ENCODE peak calls at places on chromosomes 4 and X, in eight cellular contexts. V, G, S, K, Y, D, N and P are unnamed samples.

GRCh38 chr4:76703123-76703490 is 194.8 kb downstream of the SOWAHB start:
- DNase-seq in Y (no peak), S (no peak), V (no peak), D (peak), N (no peak), K (no peak), G (no peak), P (no peak)

GRCh38 chr4:54571293-54571723 is 86.4 kb upstream of the KIT start:
- DNase-seq in Y (no peak), G (no peak), V (no peak), S (no peak), D (no peak), K (no peak), N (no peak), P (no peak)

GRCh38 chr4:83568057-83568456 is 32.1 kb downstream of the GPAT3 start:
- DNase-seq in S (no peak), V (no peak), G (no peak), K (no peak), Y (no peak), D (no peak), N (no peak), P (no peak)

GRCh38 chr4:163109967-163110366 is 56.7 kb downstream of the NAF1 start:
- DNase-seq in S (no peak), Y (no peak), V (no peak), D (no peak), G (no peak), N (no peak), K (no peak), P (no peak)

GRCh38 chrX:100743009-100743615 is 11.2 kb upstream of the SYTL4 start:
- DNase-seq in V (no peak), K (no peak), G (no peak), S (no peak), Y (no peak), D (no peak), N (no peak), P (no peak)

GRCh38 chrX:148382983-148383382 is 117.4 kb upstream of the AFF2 start:
- DNase-seq in K (no peak), G (no peak), N (no peak), Y (no peak), S (no peak), V (no peak), D (no peak), P (no peak)

GRCh38 chr4:26873391-26874026 is 12.9 kb downstream of the STIM2 start:
- DNase-seq in Y (no peak), N (peak), S (peak), G (no peak), V (no peak), K (no peak), D (no peak), P (peak)

GRCh38 chr4:110216079-110216478 is 17.7 kb upstream of the ELOVL6 start:
- DNase-seq in K (no peak), Y (no peak), G (no peak), N (no peak), V (no peak), D (no peak), S (no peak), P (no peak)

GRCh38 chrX:120120223-120120622 is 4.5 kb upstream of the RHOXF1 start:
- DNase-seq in K (no peak), N (no peak), G (no peak), V (no peak), Y (no peak), D (no peak), S (no peak), P (no peak)

GRCh38 chrX:30751497-30751896 is 98.3 kb downstream of the GK start:
- DNase-seq in K (no peak), G (no peak), D (no peak), V (no peak), S (no peak), Y (no peak), N (no peak), P (no peak)

GRCh38 chr4:172392741-172393140 is 579.5 kb downstream of the GALNTL6 start:
- DNase-seq in N (no peak), V (no peak), D (no peak), K (no peak), S (no peak), G (no peak), Y (no peak), P (no peak)

GRCh38 chr4:8329859-8330761 is 60.6 kb downstream of the HTRA3 start:
- DNase-seq in S (no peak), V (no peak), Y (peak), D (no peak), G (no peak), N (no peak), K (peak), P (no peak)

GRCh38 chrX:103774070-103774642 is 2.5 kb upstream of the PLP1 start:
- DNase-seq in K (no peak), D (peak), V (no peak), Y (no peak), S (no peak), G (peak), N (no peak), P (no peak)

GRCh38 chr4:66736593-66736992 is 808.7 kb downstream of the CENPC start:
- DNase-seq in N (no peak), G (no peak), K (no peak), D (no peak), S (no peak), V (no peak), Y (no peak), P (no peak)

GRCh38 chr4:180789929-180790328 is 1453.3 kb upstream of the TENM3 start:
- DNase-seq in G (no peak), D (no peak), V (no peak), K (no peak), N (no peak), Y (no peak), S (no peak), P (no peak)

GRCh38 chrX:21989415-21989814 is 42.7 kb upstream of the PHEX start:
- DNase-seq in G (no peak), Y (no peak), S (peak), N (no peak), V (no peak), K (no peak), D (no peak), P (no peak)

GRCh38 chr4:55636622-55636999 is 513 bp upstream of the NMU start:
- DNase-seq in N (no peak), G (no peak), D (no peak), S (no peak), V (no peak), Y (no peak), K (no peak), P (no peak)

GRCh38 chrX:70262952-70263567 is 3.1 kb upstream of the P2RY4 start:
- DNase-seq in Y (no peak), K (peak), G (peak), V (peak), D (peak), N (peak), S (no peak), P (no peak)

GRCh38 chrX:121010218-121010617 is 24.7 kb upstream of the CT47A1 start:
- DNase-seq in G (peak), Y (no peak), S (no peak), N (no peak), D (no peak), V (no peak), K (no peak), P (no peak)

GRCh38 chr4:77893451-77893850 is 30.8 kb downstream of the MRPL1 start:
- DNase-seq in D (no peak), N (no peak), K (no peak), Y (no peak), S (no peak), V (no peak), G (no peak), P (no peak)

GRCh38 chr4:110609044-110609750 is 13.7 kb downstream of the PITX2 start:
- DNase-seq in D (no peak), V (no peak), K (no peak), N (no peak), G (no peak), S (no peak), Y (no peak), P (no peak)

GRCh38 chr4:145071560-145071959 is 26.4 kb downstream of the ANAPC10 start:
- DNase-seq in G (no peak), Y (no peak), S (no peak), D (no peak), V (no peak), K (no peak), N (no peak), P (no peak)

GRCh38 chrX:150365051-150365952 is 2.2 kb downstream of the MAMLD1 start:
- DNase-seq in Y (peak), K (peak), V (peak), G (peak), N (peak), D (peak), S (peak), P (no peak)

GRCh38 chrX:149848855-149849254 is 32.1 kb upstream of the MAGEA8 start:
- DNase-seq in D (no peak), K (no peak), N (no peak), V (no peak), S (no peak), G (no peak), Y (no peak), P (no peak)

GRCh38 chrX:45505214-45505613 is 304.5 kb upstream of the DIPK2B start:
- DNase-seq in Y (no peak), V (no peak), N (no peak), S (peak), K (no peak), D (peak), G (peak), P (no peak)

GRCh38 chr4:96652158-96652557 is 812.3 kb downstream of the PDHA2 start:
- DNase-seq in S (no peak), N (no peak), G (peak), V (no peak), Y (no peak), K (no peak), D (no peak), P (no peak)

GRCh38 chr4:108716340-108716739 is 46.5 kb downstream of the ETNPPL start:
- DNase-seq in Y (no peak), V (no peak), D (no peak), S (no peak), K (no peak), G (no peak), N (no peak), P (no peak)

GRCh38 chr4:66014146-66014765 is 344.0 kb upstream of the EPHA5 start:
- DNase-seq in S (no peak), N (no peak), G (no peak), Y (no peak), D (no peak), K (no peak), V (no peak), P (no peak)

DNA sequence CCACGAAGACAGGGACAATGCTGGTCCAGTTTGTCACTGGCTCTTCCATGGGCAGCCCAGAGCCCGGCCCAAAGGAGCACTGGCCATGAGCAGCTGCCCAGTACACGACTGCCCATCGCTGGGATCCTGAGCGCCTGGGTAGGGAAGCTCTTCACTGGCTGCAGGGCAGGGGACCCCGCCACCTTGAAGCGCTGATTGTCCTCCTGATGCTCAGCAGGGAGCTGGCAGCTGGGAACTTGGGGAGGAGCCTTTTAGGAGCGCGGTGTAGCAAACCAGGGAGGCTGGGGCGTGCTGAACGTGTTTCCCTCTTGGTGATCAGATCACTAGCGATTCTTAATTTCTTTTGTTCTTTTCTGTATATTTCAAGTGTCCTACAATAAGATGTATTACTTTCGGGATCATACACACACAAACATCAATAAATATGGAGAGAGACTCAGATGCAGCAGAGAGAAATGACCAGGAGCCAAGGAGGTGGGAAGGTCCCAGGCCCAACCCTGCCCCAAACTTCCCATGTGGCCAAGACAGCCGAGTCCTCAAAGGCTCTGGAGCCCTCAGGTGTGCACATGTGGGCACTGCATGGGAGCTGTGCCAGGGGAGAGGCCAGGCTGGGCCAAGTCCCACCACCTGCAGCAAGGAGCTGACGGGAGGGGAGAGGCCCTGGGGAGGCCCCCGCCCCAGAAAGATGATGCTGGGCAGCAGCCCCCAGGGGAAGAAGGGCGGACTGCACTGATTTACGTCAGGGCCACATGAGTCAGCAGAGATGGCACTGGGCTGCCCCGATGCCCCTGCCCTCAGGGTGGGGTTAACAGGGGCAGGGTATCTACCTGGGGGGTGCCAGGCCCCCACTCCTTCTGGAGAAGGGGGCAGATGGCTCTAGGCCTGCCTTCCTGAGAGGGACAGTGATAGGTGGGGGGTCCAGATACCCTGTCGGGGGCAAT is 1.6 kb downstream of the L1CAM start:
- DNase-seq in D (no peak), V (no peak), K (no peak), G (no peak), N (no peak), Y (peak), S (no peak), P (no peak)
- H3K4me3 ChIP-seq in D (no peak), V (no peak), K (no peak), G (no peak), N (no peak), Y (no peak), S (no peak), P (no peak)

DNA sequence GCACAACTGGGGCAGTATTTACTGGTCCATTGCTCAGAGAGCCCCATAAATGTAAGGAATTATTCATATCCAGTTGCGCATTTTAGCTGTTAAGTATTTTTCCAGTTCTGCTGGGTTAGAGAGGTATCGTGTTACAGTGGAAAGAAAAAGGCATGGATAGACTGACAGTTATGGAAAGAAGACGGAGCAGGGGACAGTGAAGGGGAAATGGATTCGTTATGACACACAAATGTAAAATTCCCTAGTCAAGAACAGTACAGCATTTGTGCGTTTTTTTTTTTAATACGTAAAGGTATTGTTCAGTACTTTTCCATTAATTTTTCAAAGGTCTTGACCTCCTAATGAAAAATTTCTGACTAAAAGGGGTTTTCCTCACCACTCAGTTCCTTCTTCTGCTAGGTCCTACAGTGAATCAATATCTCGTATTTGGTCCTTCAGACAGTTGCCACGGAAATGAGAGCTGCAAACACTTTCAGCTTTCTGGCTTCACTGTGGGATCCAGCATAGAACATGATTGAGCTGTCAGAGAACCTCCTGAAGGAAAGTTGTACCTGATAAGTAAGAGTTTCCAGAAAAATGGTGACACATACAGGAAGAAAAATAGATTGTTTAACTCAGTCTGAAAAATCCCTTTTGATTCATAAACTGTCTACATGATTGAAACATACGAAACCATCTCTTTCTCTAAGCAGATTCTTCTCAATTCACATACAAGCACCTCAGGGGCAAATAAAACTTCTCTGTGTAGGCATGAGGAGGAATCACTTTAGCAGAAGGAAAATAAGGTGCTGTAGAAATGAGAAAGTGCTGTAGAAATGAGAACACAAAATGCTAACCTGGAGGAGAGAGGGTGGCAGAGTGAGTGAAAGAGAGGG is 21.8 kb upstream of the BBS12 start:
- DNase-seq in K (no peak), G (peak), S (no peak), V (no peak), D (no peak), N (no peak), Y (no peak), P (no peak)
- H3K4me3 ChIP-seq in K (no peak), G (no peak), S (no peak), V (no peak), D (no peak), N (no peak), Y (peak), P (no peak)

DNA sequence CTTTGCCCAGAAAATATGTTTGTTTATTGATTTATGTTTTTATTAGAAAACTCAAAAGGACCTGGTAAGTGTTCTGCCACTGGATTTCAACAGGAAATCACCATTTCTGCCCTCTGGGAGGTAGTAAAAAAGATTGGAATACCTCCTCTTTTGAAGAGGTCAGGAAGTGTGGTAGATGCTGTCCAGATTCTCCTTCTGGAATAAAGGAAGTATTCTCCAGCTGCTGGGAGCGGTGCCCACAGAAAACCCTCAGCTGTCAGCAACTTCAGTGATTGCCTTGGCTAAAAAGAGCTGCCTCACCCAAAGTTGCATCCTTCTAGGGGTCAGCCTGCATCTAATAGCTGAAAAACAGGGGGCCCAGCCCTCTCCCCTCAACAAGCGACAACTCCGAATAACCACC is 13.8 kb upstream of the ZNF674 start:
- DNase-seq in N (no peak), K (no peak), G (no peak), V (no peak), Y (no peak), S (no peak), D (no peak), P (no peak)
- H3K4me3 ChIP-seq in N (no peak), K (no peak), G (no peak), V (no peak), Y (no peak), S (no peak), D (no peak), P (no peak)

DNA sequence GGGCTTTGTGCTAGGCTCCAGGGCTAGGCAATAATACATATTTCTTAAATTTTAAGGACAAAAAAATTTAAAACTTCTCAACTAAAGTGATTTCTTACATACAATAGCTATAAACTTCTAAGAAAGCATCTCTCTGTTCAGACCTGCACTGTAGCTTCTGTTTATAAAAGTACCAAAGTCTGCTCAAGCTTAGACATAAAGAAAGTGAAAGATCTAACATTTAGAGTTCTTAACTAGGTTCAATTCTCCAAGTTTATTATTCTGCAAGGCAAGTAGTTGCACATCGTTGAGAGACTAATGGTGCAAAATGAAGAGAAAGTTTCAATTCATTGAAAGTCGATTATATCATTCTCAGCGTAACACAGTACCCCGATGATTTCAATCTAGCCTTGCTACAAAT is 857.4 kb upstream of the HTR2C start:
- DNase-seq in Y (no peak), S (no peak), K (no peak), N (no peak), D (no peak), V (no peak), G (no peak), P (no peak)
- H3K4me3 ChIP-seq in Y (no peak), S (no peak), K (no peak), N (no peak), D (no peak), V (no peak), G (no peak), P (no peak)

DNA sequence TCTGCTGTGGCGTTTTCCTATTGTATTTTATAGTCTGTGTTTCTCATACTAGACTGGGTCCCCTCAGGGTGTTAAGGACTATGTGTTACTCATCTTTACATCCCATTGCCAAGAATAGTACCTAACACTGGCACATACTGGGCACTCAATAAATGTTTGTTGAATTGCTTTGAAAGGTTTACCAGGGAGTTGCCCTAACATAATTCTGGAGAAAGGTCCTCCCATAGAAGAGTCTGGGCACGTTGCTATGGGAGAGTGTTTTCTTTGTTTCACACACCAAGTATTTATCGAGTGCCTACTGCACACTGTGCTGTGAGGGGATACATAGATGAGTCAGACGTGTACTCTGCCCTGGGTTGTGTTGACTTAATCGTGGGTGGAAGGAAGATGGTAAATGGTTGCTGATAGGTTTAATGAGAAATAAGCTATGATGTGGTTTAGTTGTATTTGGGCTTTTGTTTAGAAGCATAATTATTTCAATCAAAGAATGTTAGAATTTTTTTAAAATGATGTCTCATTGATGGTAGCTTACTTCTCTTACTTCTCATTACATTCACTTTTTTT is 42.9 kb downstream of the AFF1 start:
- DNase-seq in S (no peak), K (peak), N (no peak), D (peak), V (peak), G (peak), Y (no peak), P (no peak)
- H3K4me3 ChIP-seq in S (no peak), K (no peak), N (no peak), D (no peak), V (no peak), G (no peak), Y (no peak), P (no peak)

GRCh38 chr4:182655321-182655720 is 261.9 kb downstream of the DCTD start:
- DNase-seq in G (no peak), S (no peak), N (no peak), Y (no peak), K (no peak), V (no peak), D (no peak), P (no peak)
- H3K4me3 ChIP-seq in G (no peak), S (no peak), N (no peak), Y (no peak), K (no peak), V (no peak), D (no peak), P (no peak)

DNA sequence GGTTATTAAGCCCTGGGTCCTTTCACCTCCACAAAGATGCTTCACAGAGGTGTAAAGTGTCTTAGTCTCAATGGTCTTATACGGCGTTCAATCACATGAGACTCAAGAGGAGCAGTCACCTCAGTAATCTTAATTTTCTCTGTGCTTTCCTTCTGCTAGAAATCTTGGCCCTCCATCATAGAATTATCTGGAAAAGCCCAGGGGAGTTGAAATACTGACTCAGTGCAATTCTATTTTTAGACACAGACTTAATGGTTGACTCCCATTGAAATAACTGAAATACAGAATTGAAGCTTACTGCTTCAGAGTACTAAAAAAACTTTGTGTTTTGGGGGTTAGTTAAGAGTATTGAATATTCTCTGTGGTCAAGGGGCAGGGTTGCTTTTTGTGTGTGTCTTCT is 94.5 kb upstream of the IL15 start:
- DNase-seq in G (peak), S (no peak), D (peak), K (no peak), Y (no peak), N (no peak), V (no peak), P (no peak)
- H3K4me3 ChIP-seq in G (no peak), S (no peak), D (no peak), K (no peak), Y (no peak), N (no peak), V (no peak), P (no peak)